ENCODE peak calls at places on chromosomes 6 and 20, in four cellular contexts. O, T, Q and N are unnamed samples.

GRCh38 chr6:142716097-142716496 is 228.9 kb downstream of the HIVEP2 start:
- ATAC-seq in Q (no peak), O (no peak), T (no peak), N (no peak)

GRCh38 chr6:136503303-136503702 is 46.9 kb downstream of the MAP7 start:
- ATAC-seq in O (no peak), T (no peak), Q (no peak), N (no peak)

GRCh38 chr6:134634952-134635351 is 314.9 kb downstream of the ALDH8A1 start:
- ATAC-seq in Q (no peak), O (no peak), T (no peak), N (no peak)

GRCh38 chr20:6708010-6708409 is 59.5 kb upstream of the BMP2 start:
- ATAC-seq in Q (no peak), O (peak), T (no peak), N (peak)

GRCh38 chr6:14046476-14047068 is 71.0 kb upstream of the CD83 start:
- ATAC-seq in Q (peak), T (peak), O (peak), N (peak)

GRCh38 chr20:49532285-49532946 is 35.5 kb downstream of the PTGIS start:
- ATAC-seq in Q (no peak), O (no peak), T (no peak), N (no peak)

GRCh38 chr20:24580855-24581254 is 111.4 kb downstream of the SYNDIG1 start:
- ATAC-seq in O (no peak), T (no peak), Q (no peak), N (no peak)

GRCh38 chr6:37758647-37759046 is 60.9 kb upstream of the ZFAND3 start:
- ATAC-seq in O (no peak), T (no peak), Q (no peak), N (no peak)

GRCh38 chr6:159899994-159900745 is 9.4 kb downstream of the MAS1 start:
- ATAC-seq in O (no peak), Q (no peak), T (no peak), N (no peak)

GRCh38 chr6:165478581-165478980 is 169.2 kb upstream of the C6orf118 start:
- ATAC-seq in O (no peak), T (no peak), Q (no peak), N (no peak)

GRCh38 chr20:56630506-56631317 is 1.6 kb downstream of the TFAP2C start:
- ATAC-seq in Q (no peak), T (no peak), O (peak), N (peak)

GRCh38 chr6:11712760-11713159 is 65.8 kb downstream of the ADTRP start:
- ATAC-seq in O (peak), Q (peak), T (no peak), N (peak)

GRCh38 chr20:49319204-49319809 is 41.5 kb upstream of the ZNFX1 start:
- ATAC-seq in Q (no peak), T (no peak), O (no peak), N (no peak)

GRCh38 chr20:24665741-24666191 is 196.3 kb downstream of the SYNDIG1 start:
- ATAC-seq in Q (no peak), O (no peak), T (no peak), N (no peak)

GRCh38 chr20:47125553-47126373 is 230.7 kb downstream of the ZMYND8 start:
- ATAC-seq in Q (no peak), O (no peak), T (no peak), N (peak)

GRCh38 chr20:61300293-61300692 is 48.2 kb downstream of the CDH4 start:
- ATAC-seq in T (no peak), Q (no peak), O (no peak), N (no peak)

GRCh38 chr6:5078121-5078695 is 6.9 kb upstream of the PPP1R3G start:
- ATAC-seq in T (no peak), Q (no peak), O (no peak), N (peak)

GRCh38 chr6:2203264-2203663 is 42.1 kb downstream of the GMDS start:
- ATAC-seq in T (no peak), O (no peak), Q (no peak), N (no peak)

GRCh38 chr20:23656372-23656771 is 18.6 kb upstream of the CST3 start:
- ATAC-seq in Q (peak), T (no peak), O (peak), N (no peak)

GRCh38 chr6:15037253-15037652 is 208.6 kb upstream of the JARID2 start:
- ATAC-seq in O (no peak), T (no peak), Q (no peak), N (no peak)

GRCh38 chr6:63571382-63571882 is 848 bp upstream of the LOC128125822 start:
- ATAC-seq in O (no peak), T (no peak), Q (peak), N (no peak)

GRCh38 chr20:15916623-15917022 is 656.6 kb downstream of the KIF16B start:
- ATAC-seq in O (no peak), T (no peak), Q (no peak), N (no peak)

GRCh38 chr6:31680226-31680840 is 534 bp downstream of the LY6G5C start:
- ATAC-seq in T (peak), Q (peak), O (no peak), N (peak)

GRCh38 chr20:10020937-10021336 is 13.8 kb upstream of the ANKEF1 start:
- ATAC-seq in O (peak), T (no peak), Q (no peak), N (no peak)

GRCh38 chr20:35768731-35769664 is 2.8 kb upstream of the PHF20 start:
- ATAC-seq in O (peak), T (no peak), Q (no peak), N (peak)

GRCh38 chr6:11819486-11819885 is 40.9 kb upstream of the ADTRP start:
- ATAC-seq in Q (no peak), T (no peak), O (no peak), N (no peak)

GRCh38 chr20:56249244-56249955 is 868 bp downstream of the MC3R start:
- ATAC-seq in T (no peak), Q (no peak), O (peak), N (peak)

GRCh38 chr6:103672169-103672568 is 1187.5 kb downstream of the HACE1 start:
- ATAC-seq in Q (no peak), O (no peak), T (no peak), N (no peak)

GRCh38 chr20:44074252-44075151 is 112.5 kb downstream of the JPH2 start:
- ATAC-seq in O (no peak), Q (no peak), T (no peak), N (no peak)

GRCh38 chr6:37039958-37040357 is 34.5 kb downstream of the FGD2 start:
- ATAC-seq in T (no peak), O (no peak), Q (peak), N (peak)

GRCh38 chr6:105029581-105029980 is 72.7 kb downstream of the LIN28B start:
- ATAC-seq in O (no peak), T (no peak), Q (no peak), N (no peak)

GRCh38 chr6:151624900-151625536 is 131.2 kb downstream of the CCDC170 start:
- ATAC-seq in Q (no peak), T (no peak), O (no peak), N (no peak)

GRCh38 chr6:165729307-165729936 is 66.4 kb upstream of the PDE10A start:
- ATAC-seq in T (no peak), O (no peak), Q (no peak), N (no peak)

GRCh38 chr20:12837646-12838045 is 171.1 kb upstream of the SPTLC3 start:
- ATAC-seq in T (no peak), Q (no peak), O (no peak), N (no peak)